ENCODE peak calls at places on chromosomes 13 and 19, in eight cellular contexts. U is left ventricle myocardium inferior, Q is brain microvascular endothelial cell, H is AG04450, P is mesothelial cell of epicardium, D is B cell, B is cardiac fibroblast, G is Peyer's patch. V is an unnamed sample.

GRCh38 chr13:75421987-75422386 is 60.0 kb downstream of the TBC1D4 start:
- DNase-seq in H (no peak), D (no peak), B (no peak), P (no peak), Q (no peak), G (no peak), U (no peak), V (no peak)

GRCh38 chr13:21934309-21934708 is 263.4 kb downstream of the FGF9 start:
- DNase-seq in U (no peak), D (no peak), P (no peak), H (no peak), G (no peak), Q (no peak), B (no peak), V (no peak)

GRCh38 chr19:1090731-1091543 is 4.2 kb downstream of the POLR2E start:
- DNase-seq in G (no peak), Q (no peak), B (no peak), U (no peak), D (no peak), P (no peak), H (no peak), V (no peak)

GRCh38 chr19:33064778-33065550 is at the start of gene RHPN2:
- DNase-seq in Q (no peak), P (peak; percentile 55), U (peak; percentile 69), G (peak; percentile 87), B (peak; percentile 81), H (no peak), D (peak; percentile 44), V (peak; percentile 73)

GRCh38 chr13:33711441-33711840 is 106.5 kb upstream of the RFC3 start:
- DNase-seq in B (no peak), G (no peak), P (no peak), Q (no peak), D (no peak), H (no peak), U (no peak), V (no peak)

GRCh38 chr19:46955114-46955812 is 64.4 kb upstream of the NPAS1 start:
- DNase-seq in G (no peak), U (no peak), H (no peak), B (peak; percentile 55), Q (no peak), P (no peak), D (no peak), V (no peak)

GRCh38 chr13:43686557-43686956 is 100.2 kb downstream of the ENOX1 start:
- DNase-seq in D (no peak), B (peak; percentile 77), Q (peak; percentile 98), U (peak; percentile 64), H (peak; percentile 49), G (no peak), P (no peak), V (peak; percentile 77)

GRCh38 chr19:35045667-35046300 is 4.3 kb downstream of the HPN start:
- DNase-seq in B (peak; percentile 51), G (no peak), D (peak; percentile 49), P (no peak), U (no peak), H (no peak), Q (peak; percentile 42), V (no peak)

GRCh38 chr13:33452873-33453558 is 167.5 kb upstream of the STARD13 start:
- DNase-seq in Q (no peak), G (no peak), B (peak; percentile 10), H (no peak), P (no peak), D (no peak), U (no peak), V (peak; percentile 73)

GRCh38 chr19:2309734-2310362 is 1.9 kb upstream of the LINGO3 start:
- DNase-seq in H (no peak), Q (peak; percentile 18), P (no peak), B (no peak), U (no peak), D (no peak), G (no peak), V (no peak)

GRCh38 chr13:94921181-94921580 is 208.8 kb upstream of the SOX21 start:
- DNase-seq in B (no peak), G (no peak), U (no peak), H (no peak), Q (no peak), P (no peak), D (no peak), V (no peak)

GRCh38 chr19:23769691-23770468 is 11.2 kb upstream of the ZNF681 start:
- DNase-seq in B (no peak), Q (no peak), H (no peak), G (no peak), P (no peak), D (no peak), U (no peak), V (no peak)

GRCh38 chr19:41226053-41226873 is 7.2 kb downstream of the AXL start:
- DNase-seq in P (no peak), B (peak; percentile 92), D (no peak), U (peak; percentile 65), H (peak; percentile 85), Q (peak; percentile 66), G (peak; percentile 82), V (peak; percentile 90)

GRCh38 chr13:40617801-40618356 is 48.6 kb downstream of the FOXO1 start:
- DNase-seq in G (no peak), U (no peak), D (no peak), Q (no peak), B (no peak), H (no peak), P (no peak), V (no peak)

GRCh38 chr13:100665403-100665802 is 9.2 kb downstream of the TMTC4 start:
- DNase-seq in D (no peak), H (no peak), P (no peak), Q (no peak), B (no peak), U (no peak), G (no peak), V (no peak)
- TF ChIP-seq CTCF in D (no peak), H (no peak), P (no peak), Q (no peak), B (no peak), U (no peak), G (no peak), V (no peak)

DNA sequence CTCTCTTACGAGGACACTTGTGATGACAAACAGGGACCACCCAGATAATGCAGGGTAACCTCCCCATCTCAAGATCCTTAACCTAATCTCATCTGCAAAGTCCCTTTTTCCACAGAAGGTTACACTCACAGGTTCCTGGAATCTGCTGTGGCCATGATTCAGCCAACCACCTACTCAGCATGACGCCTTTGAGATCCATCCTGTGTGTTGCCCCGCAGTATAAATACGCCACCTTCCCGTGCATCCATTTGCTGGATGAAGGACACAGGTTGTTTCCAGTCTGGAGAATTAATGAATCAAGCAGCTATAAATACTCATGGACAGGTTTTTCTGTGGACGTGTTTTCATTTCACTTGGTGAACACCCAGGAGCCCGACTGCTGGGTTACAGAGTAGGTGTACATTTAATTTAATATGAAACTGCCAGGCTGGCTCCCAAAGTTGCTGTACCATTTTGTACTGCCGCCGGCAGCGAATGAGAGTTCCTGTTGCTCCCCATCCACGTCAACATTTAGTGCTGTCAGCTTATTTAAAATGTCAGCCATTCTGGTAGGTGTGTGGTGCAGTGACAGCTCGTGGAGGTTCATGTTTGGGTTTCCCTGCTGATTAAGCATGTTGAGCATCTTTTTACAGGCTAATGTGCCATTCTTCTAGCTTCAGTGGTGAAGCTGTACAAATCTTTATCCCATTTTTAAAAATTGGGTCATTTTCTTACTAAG is 40.2 kb downstream of the ELL start:
- DNase-seq in U (no peak), H (no peak), B (no peak), D (no peak), G (no peak), P (no peak), Q (no peak), V (no peak)
- TF ChIP-seq CTCF in U (no peak), H (no peak), B (no peak), D (no peak), G (no peak), P (no peak), Q (no peak), V (no peak)

GRCh38 chr19:10580979-10581631 is 6.0 kb downstream of the AP1M2 start:
- DNase-seq in Q (peak; percentile 86), D (peak; percentile 90), H (peak; percentile 83), B (peak; percentile 95), P (peak; percentile 71), G (peak; percentile 97), U (peak; percentile 85), V (peak; percentile 93)
- TF ChIP-seq CTCF in Q (peak; percentile 100), D (peak; percentile 98), H (peak; percentile 100), B (peak; percentile 99), P (peak; percentile 88), G (peak; percentile 99), U (peak; percentile 99), V (peak; percentile 99)

DNA sequence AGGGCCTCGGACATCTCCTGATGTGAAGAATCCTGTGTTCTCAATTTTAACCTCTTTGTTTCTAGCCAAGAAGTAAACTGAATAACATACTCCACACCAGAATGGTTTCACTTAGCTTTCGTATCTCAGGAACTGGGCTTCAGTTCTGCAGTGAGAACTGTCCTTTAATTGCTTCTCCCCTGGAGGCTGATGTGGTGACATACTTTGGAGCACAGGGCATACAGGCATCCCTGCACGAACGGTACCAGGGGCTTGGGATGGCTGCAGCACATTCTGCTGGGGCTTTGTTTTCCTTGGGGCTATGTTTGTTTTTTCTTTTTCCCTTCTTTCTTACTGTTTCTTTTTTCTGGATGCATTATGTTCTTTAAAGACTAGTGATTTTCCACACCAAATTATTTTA is 230.5 kb downstream of the TM9SF2 start:
- DNase-seq in P (no peak), B (no peak), D (no peak), H (no peak), G (no peak), Q (no peak), U (no peak), V (no peak)
- TF ChIP-seq CTCF in P (no peak), B (no peak), D (no peak), H (no peak), G (no peak), Q (no peak), U (no peak), V (no peak)

DNA sequence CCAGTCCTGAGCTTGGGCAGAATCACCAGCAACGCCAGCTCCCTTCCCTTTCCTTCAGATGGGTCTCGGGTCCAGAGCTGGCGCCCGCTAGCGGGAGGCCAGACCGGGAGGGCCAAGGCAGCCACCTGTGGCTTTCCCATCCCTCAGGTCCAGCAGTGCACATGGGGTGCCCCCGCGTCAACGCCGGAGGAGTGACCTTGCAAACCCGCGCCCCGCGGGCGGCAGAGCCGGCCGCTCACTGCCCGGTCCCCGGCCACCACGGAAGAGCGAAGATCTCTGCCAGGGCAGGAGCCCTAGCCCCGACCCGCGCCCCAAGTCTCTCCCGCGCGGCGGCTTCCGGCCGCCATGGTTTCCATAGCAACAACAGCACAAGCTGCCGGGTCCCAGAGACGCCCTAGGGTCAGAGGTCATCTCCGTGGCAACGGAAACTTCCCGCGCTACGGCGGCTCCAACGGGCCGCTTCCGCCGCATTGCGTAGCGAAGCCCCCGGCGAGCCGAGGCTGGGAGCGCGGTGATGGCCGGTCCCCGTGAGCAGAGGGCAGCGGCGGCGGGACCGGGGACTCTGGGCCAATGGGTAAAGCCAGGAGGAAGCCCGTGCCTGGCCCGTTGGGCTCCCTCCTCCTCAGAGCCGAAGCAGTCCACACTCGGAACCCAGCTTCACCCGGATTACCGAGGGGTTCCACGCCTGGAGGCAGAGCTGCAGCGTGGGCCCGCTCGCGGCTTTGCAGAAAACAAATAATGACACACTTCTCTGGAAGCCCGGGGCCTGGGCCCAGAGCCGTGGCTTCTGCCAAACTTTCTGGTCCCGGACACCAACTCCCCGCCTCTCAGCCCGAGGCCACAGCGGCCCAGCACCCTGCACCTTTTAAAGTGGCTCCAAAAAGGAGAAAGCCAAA is 7.4 kb downstream of the FGF14 start:
- DNase-seq in Q (peak; percentile 45), P (peak; percentile 54), U (peak; percentile 96), G (peak; percentile 97), D (peak; percentile 94), H (peak; percentile 55), B (peak; percentile 90), V (peak; percentile 97)
- TF ChIP-seq CTCF in Q (peak; percentile 48), P (no peak), U (peak; percentile 34), G (no peak), D (no peak), H (peak; percentile 34), B (no peak), V (no peak)

V was measured in sigmoid colon.